ENCODE peak calls at places on chromosomes 13 and 19, in six cellular contexts. One of them, this sample, is unnamed. For H3K27me3, the result is how much of the 10 kb centered on the place peaks cover.

GRCh38 chr19:39599116-39599515 is 3.2 kb upstream of the LGALS13 start:
- DNase-seq in IMR-90: peak
- DNase-seq in Peyer's patch: no peak
- DNase-seq in thoracic aorta: no peak
- DNase-seq in heart left ventricle: no peak
- DNase-seq in fibroblast of lung: peak
- DNase-seq in this sample: no peak

GRCh38 chr13:40672310-40673060 is 6.0 kb upstream of the FOXO1 start:
- DNase-seq in IMR-90: peak
- DNase-seq in Peyer's patch: no peak
- DNase-seq in thoracic aorta: no peak
- DNase-seq in heart left ventricle: no peak
- DNase-seq in fibroblast of lung: peak
- DNase-seq in this sample: no peak

GRCh38 chr13:104799152-104799551 is 1732.9 kb upstream of the SLC10A2 start:
- DNase-seq in IMR-90: no peak
- DNase-seq in Peyer's patch: no peak
- DNase-seq in thoracic aorta: no peak
- DNase-seq in heart left ventricle: no peak
- DNase-seq in fibroblast of lung: no peak
- DNase-seq in this sample: no peak

GRCh38 chr19:42402376-42403116 is 12.4 kb upstream of the CNFN start:
- DNase-seq in IMR-90: no peak
- DNase-seq in Peyer's patch: no peak
- DNase-seq in thoracic aorta: no peak
- DNase-seq in heart left ventricle: no peak
- DNase-seq in fibroblast of lung: no peak
- DNase-seq in this sample: no peak

GRCh38 chr13:70183041-70183440 is 74.8 kb upstream of the KLHL1 start:
- DNase-seq in IMR-90: no peak
- DNase-seq in Peyer's patch: no peak
- DNase-seq in thoracic aorta: no peak
- DNase-seq in heart left ventricle: no peak
- DNase-seq in fibroblast of lung: peak
- DNase-seq in this sample: peak

GRCh38 chr19:18894254-18895037 is 1.5 kb downstream of the CERS1 start:
- DNase-seq in IMR-90: peak
- DNase-seq in Peyer's patch: no peak
- DNase-seq in thoracic aorta: no peak
- DNase-seq in heart left ventricle: no peak
- DNase-seq in fibroblast of lung: peak
- DNase-seq in this sample: no peak

GRCh38 chr19:46390866-46391265 is 22.5 kb downstream of the CCDC8 start:
- DNase-seq in IMR-90: no peak
- DNase-seq in Peyer's patch: no peak
- DNase-seq in thoracic aorta: no peak
- DNase-seq in heart left ventricle: peak
- DNase-seq in fibroblast of lung: no peak
- DNase-seq in this sample: no peak

GRCh38 chr13:66586489-66586888 is 643.6 kb downstream of the PCDH9 start:
- DNase-seq in IMR-90: no peak
- DNase-seq in Peyer's patch: no peak
- DNase-seq in thoracic aorta: no peak
- DNase-seq in heart left ventricle: no peak
- DNase-seq in fibroblast of lung: peak
- DNase-seq in this sample: no peak

GRCh38 chr13:85772379-85772778 is 26.8 kb downstream of the SLITRK6 start:
- DNase-seq in IMR-90: peak
- DNase-seq in Peyer's patch: no peak
- DNase-seq in thoracic aorta: no peak
- DNase-seq in heart left ventricle: no peak
- DNase-seq in fibroblast of lung: peak
- DNase-seq in this sample: no peak

GRCh38 chr19:7515091-7515470 is 822 bp upstream of the ZNF358 start:
- DNase-seq in IMR-90: peak
- DNase-seq in Peyer's patch: no peak
- DNase-seq in thoracic aorta: peak
- DNase-seq in heart left ventricle: no peak
- DNase-seq in fibroblast of lung: peak
- DNase-seq in this sample: no peak

GRCh38 chr19:371501-372160 is 27.0 kb upstream of the MIER2 start:
- DNase-seq in IMR-90: no peak
- DNase-seq in Peyer's patch: peak
- DNase-seq in thoracic aorta: no peak
- DNase-seq in heart left ventricle: peak
- DNase-seq in fibroblast of lung: no peak
- DNase-seq in this sample: no peak

GRCh38 chr19:4007836-4008539 is 452 bp downstream of the PIAS4 start:
- DNase-seq in IMR-90: no peak
- DNase-seq in Peyer's patch: peak
- DNase-seq in thoracic aorta: no peak
- DNase-seq in heart left ventricle: no peak
- DNase-seq in fibroblast of lung: no peak
- DNase-seq in this sample: no peak

GRCh38 chr19:50759886-50760285 is 10.4 kb upstream of the GPR32 start:
- DNase-seq in IMR-90: peak
- DNase-seq in Peyer's patch: no peak
- DNase-seq in thoracic aorta: no peak
- DNase-seq in heart left ventricle: no peak
- DNase-seq in fibroblast of lung: peak
- DNase-seq in this sample: no peak

GRCh38 chr19:35843676-35844481 is 8.4 kb downstream of the NPHS1 start:
- DNase-seq in IMR-90: no peak
- DNase-seq in Peyer's patch: no peak
- DNase-seq in thoracic aorta: no peak
- DNase-seq in heart left ventricle: no peak
- DNase-seq in fibroblast of lung: no peak
- DNase-seq in this sample: no peak

GRCh38 chr13:29472317-29472961 is 123.0 kb downstream of the SLC7A1 start:
- DNase-seq in IMR-90: peak
- DNase-seq in Peyer's patch: no peak
- DNase-seq in thoracic aorta: no peak
- DNase-seq in heart left ventricle: no peak
- DNase-seq in fibroblast of lung: peak
- DNase-seq in this sample: no peak

GRCh38 chr19:13986348-13986904 is 19.7 kb downstream of the RFX1 start:
- DNase-seq in IMR-90: peak
- DNase-seq in Peyer's patch: peak
- DNase-seq in thoracic aorta: peak
- DNase-seq in heart left ventricle: peak
- DNase-seq in fibroblast of lung: peak
- DNase-seq in this sample: peak

GRCh38 chr13:32650705-32651311 is 64.6 kb downstream of the PDS5B start:
- DNase-seq in IMR-90: peak
- DNase-seq in Peyer's patch: no peak
- DNase-seq in thoracic aorta: no peak
- DNase-seq in heart left ventricle: no peak
- DNase-seq in fibroblast of lung: peak
- DNase-seq in this sample: peak

GRCh38 chr13:23631676-23632622 is 61.7 kb downstream of the TNFRSF19 start:
- DNase-seq in IMR-90: no peak
- DNase-seq in Peyer's patch: no peak
- DNase-seq in thoracic aorta: no peak
- DNase-seq in heart left ventricle: no peak
- DNase-seq in fibroblast of lung: no peak
- DNase-seq in this sample: no peak

GRCh38 chr13:23632741-23633140 is 62.5 kb downstream of the TNFRSF19 start:
- DNase-seq in IMR-90: no peak
- DNase-seq in Peyer's patch: no peak
- DNase-seq in thoracic aorta: no peak
- DNase-seq in heart left ventricle: no peak
- DNase-seq in fibroblast of lung: no peak
- DNase-seq in this sample: no peak

GRCh38 chr13:23636360-23636759 is 66.1 kb downstream of the TNFRSF19 start:
- DNase-seq in IMR-90: no peak
- DNase-seq in Peyer's patch: no peak
- DNase-seq in thoracic aorta: no peak
- DNase-seq in heart left ventricle: no peak
- DNase-seq in fibroblast of lung: no peak
- DNase-seq in this sample: no peak

GRCh38 chr13:23637813-23638212 is 67.6 kb downstream of the TNFRSF19 start:
- DNase-seq in IMR-90: no peak
- DNase-seq in Peyer's patch: no peak
- DNase-seq in thoracic aorta: no peak
- DNase-seq in heart left ventricle: no peak
- DNase-seq in fibroblast of lung: no peak
- DNase-seq in this sample: no peak

GRCh38 chr13:23634897-23635296 is 64.7 kb downstream of the TNFRSF19 start:
- DNase-seq in IMR-90: no peak
- DNase-seq in Peyer's patch: no peak
- DNase-seq in thoracic aorta: no peak
- DNase-seq in heart left ventricle: no peak
- DNase-seq in fibroblast of lung: no peak
- DNase-seq in this sample: no peak
- TF ChIP-seq CTCF in IMR-90: no peak
- TF ChIP-seq CTCF in Peyer's patch: no peak
- TF ChIP-seq CTCF in thoracic aorta: no peak
- TF ChIP-seq CTCF in heart left ventricle: no peak
- TF ChIP-seq CTCF in fibroblast of lung: no peak
- TF ChIP-seq CTCF in this sample: no peak

DNA sequence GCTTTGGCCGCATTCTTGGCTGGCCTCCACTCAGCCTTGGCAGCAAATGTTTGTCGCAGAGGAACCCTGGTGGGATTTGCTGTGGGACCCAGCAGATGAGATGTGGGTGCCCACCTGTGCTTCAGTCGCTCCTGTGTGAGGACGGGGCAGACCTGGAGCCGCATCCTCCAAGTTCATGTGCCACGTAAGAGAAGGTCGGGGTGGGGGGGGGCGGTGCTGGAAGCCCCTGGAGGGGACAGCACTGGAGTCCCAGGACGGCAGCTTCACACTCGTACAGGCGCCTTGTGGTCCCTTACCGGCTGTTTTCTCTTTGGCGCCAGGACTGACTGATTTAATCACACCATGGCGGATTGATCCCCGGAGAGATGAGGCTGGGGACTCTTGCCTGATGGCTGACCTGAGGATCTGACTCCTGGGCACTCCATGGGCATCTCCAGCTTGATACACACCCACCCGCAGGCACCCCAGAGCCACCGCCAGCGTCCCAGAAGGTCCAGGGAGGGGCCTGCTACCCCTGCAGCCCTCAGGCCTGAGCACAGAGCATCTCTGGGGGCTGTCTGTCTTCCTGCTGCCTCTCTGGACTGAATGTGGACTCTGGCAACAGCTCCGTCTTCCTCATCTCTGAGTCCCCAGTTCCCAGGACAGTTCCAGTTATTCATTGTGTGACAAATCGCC is 10.0 kb upstream of the GRTP1 start:
- DNase-seq in IMR-90: no peak
- DNase-seq in Peyer's patch: no peak
- DNase-seq in thoracic aorta: no peak
- DNase-seq in heart left ventricle: no peak
- DNase-seq in fibroblast of lung: no peak
- DNase-seq in this sample: no peak
- H3K4me3 ChIP-seq in IMR-90: no peak
- H3K4me3 ChIP-seq in Peyer's patch: no peak
- H3K4me3 ChIP-seq in thoracic aorta: no peak
- H3K4me3 ChIP-seq in heart left ventricle: no peak
- H3K4me3 ChIP-seq in fibroblast of lung: no peak
- H3K4me3 ChIP-seq in this sample: no peak

GRCh38 chr13:113062691-113063090 is 42.9 kb upstream of the F7 start:
- DNase-seq in IMR-90: no peak
- DNase-seq in Peyer's patch: no peak
- DNase-seq in thoracic aorta: no peak
- DNase-seq in heart left ventricle: no peak
- DNase-seq in fibroblast of lung: no peak
- DNase-seq in this sample: no peak
- H3K27me3 ChIP-seq in IMR-90: under half
- H3K27me3 ChIP-seq in Peyer's patch: under half
- H3K27me3 ChIP-seq in thoracic aorta: under half
- H3K27me3 ChIP-seq in heart left ventricle: under half
- H3K27me3 ChIP-seq in fibroblast of lung: under half
- H3K27me3 ChIP-seq in this sample: under half

GRCh38 chr13:48068036-48068435 is 26.9 kb downstream of the MED4 start:
- DNase-seq in IMR-90: no peak
- DNase-seq in Peyer's patch: no peak
- DNase-seq in thoracic aorta: no peak
- DNase-seq in heart left ventricle: no peak
- DNase-seq in fibroblast of lung: no peak
- DNase-seq in this sample: no peak
- TF ChIP-seq CTCF in IMR-90: no peak
- TF ChIP-seq CTCF in Peyer's patch: no peak
- TF ChIP-seq CTCF in thoracic aorta: no peak
- TF ChIP-seq CTCF in heart left ventricle: no peak
- TF ChIP-seq CTCF in fibroblast of lung: no peak
- TF ChIP-seq CTCF in this sample: no peak

DNA sequence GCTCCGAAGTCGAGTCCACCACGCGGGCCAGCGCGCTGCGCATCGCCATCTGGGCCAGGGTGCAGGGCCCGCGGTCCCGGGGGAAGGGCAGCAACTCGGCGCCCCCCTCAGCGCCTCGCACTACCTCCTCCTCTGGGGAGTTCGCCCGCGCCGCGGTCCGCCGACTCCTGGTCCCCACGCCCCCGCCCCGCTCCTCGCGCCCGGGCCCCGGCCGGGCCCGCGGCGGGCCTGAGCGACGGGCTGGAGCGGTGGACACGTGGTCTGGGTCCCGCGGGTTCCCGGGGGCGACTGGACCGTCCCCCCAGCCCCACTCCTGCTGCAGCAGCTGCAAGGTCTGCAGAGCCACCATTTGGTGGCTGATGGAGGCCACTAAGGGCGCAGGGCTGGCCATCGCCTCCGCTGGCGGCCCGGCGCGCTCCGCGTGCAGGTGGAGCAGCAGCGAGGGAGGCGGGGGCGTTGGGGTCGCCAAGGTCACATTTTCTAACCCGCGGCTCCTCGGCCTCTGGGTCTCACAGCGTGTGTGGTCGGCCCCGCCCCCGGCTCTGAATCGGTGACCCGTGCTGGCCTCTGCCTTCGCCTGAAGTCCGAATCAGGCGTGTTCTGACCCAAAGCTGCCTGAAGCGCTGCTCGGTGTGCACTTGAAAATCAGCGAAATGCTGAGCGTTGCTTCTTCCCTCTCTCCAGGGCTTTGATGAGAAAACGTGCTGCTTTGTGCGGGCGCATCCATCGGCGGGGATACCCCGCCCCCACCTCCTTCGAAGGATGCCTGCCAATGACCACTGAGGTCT is at the start of gene DLEU7:
- DNase-seq in IMR-90: no peak
- DNase-seq in Peyer's patch: no peak
- DNase-seq in thoracic aorta: no peak
- DNase-seq in heart left ventricle: no peak
- DNase-seq in fibroblast of lung: no peak
- DNase-seq in this sample: no peak
- H3K4me3 ChIP-seq in IMR-90: no peak
- H3K4me3 ChIP-seq in Peyer's patch: peak
- H3K4me3 ChIP-seq in thoracic aorta: peak
- H3K4me3 ChIP-seq in heart left ventricle: peak
- H3K4me3 ChIP-seq in fibroblast of lung: no peak
- H3K4me3 ChIP-seq in this sample: peak

GRCh38 chr13:39452412-39452811 is 150.6 kb downstream of the LHFPL6 start:
- DNase-seq in IMR-90: no peak
- DNase-seq in Peyer's patch: no peak
- DNase-seq in thoracic aorta: no peak
- DNase-seq in heart left ventricle: no peak
- DNase-seq in fibroblast of lung: no peak
- DNase-seq in this sample: no peak
- H3K27me3 ChIP-seq in IMR-90: under half
- H3K27me3 ChIP-seq in Peyer's patch: under half
- H3K27me3 ChIP-seq in thoracic aorta: under half
- H3K27me3 ChIP-seq in heart left ventricle: under half
- H3K27me3 ChIP-seq in fibroblast of lung: under half
- H3K27me3 ChIP-seq in this sample: under half

GRCh38 chr19:47780215-47780551 is 1.7 kb downstream of the SELENOW start:
- DNase-seq in IMR-90: no peak
- DNase-seq in Peyer's patch: no peak
- DNase-seq in thoracic aorta: no peak
- DNase-seq in heart left ventricle: no peak
- DNase-seq in fibroblast of lung: no peak
- DNase-seq in this sample: no peak
- TF ChIP-seq CTCF in IMR-90: no peak
- TF ChIP-seq CTCF in Peyer's patch: no peak
- TF ChIP-seq CTCF in thoracic aorta: no peak
- TF ChIP-seq CTCF in heart left ventricle: no peak
- TF ChIP-seq CTCF in fibroblast of lung: no peak
- TF ChIP-seq CTCF in this sample: no peak

This sample was measured in kidney epithelial cell.